ENCODE peak calls at places on chromosome 16, in four cellular contexts. V is HCT116, F is HepG2, T is K562. I is an unnamed sample.

GRCh38 chr16:12539185-12539929 is 264.3 kb downstream of the CPPED1 start:
- DNase-seq in V (no peak), F (no peak), T (peak), I (no peak)

GRCh38 chr16:11112723-11113348 is 143.2 kb downstream of the SOCS1 start:
- DNase-seq in V (no peak), F (no peak), T (peak), I (no peak)

GRCh38 chr16:30706046-30706445 is 7.1 kb downstream of the SRCAP start:
- DNase-seq in V (no peak), F (no peak), T (no peak), I (no peak)

GRCh38 chr16:16042076-16042475 is 92.7 kb downstream of the ABCC1 start:
- DNase-seq in V (no peak), F (no peak), T (no peak), I (no peak)

GRCh38 chr16:68445458-68445857 is 2.9 kb downstream of the SMPD3 start:
- DNase-seq in V (peak), F (peak), T (peak), I (peak)

GRCh38 chr16:11108466-11108805 is 147.6 kb downstream of the SOCS1 start:
- DNase-seq in V (no peak), F (no peak), T (no peak), I (no peak)

GRCh38 chr16:58048494-58048893 is 22.9 kb downstream of the MMP15 start:
- DNase-seq in V (no peak), F (no peak), T (no peak), I (no peak)

GRCh38 chr16:53509906-53510703 is 7.1 kb upstream of the AKTIP start:
- DNase-seq in V (peak), F (peak), T (peak), I (peak)

GRCh38 chr16:56307534-56307873 is 116.2 kb downstream of the GNAO1 start:
- DNase-seq in V (no peak), F (no peak), T (no peak), I (no peak)

GRCh38 chr16:25155553-25156460 is 44.3 kb downstream of the LCMT1 start:
- DNase-seq in V (no peak), F (no peak), T (no peak), I (no peak)

GRCh38 chr16:55330726-55331647 is 7.0 kb downstream of the IRX6 start:
- DNase-seq in V (no peak), F (no peak), T (no peak), I (no peak)

GRCh38 chr16:87227651-87228015 is 89.6 kb downstream of the C16orf95 start:
- DNase-seq in V (no peak), F (no peak), T (no peak), I (no peak)

GRCh38 chr16:66754819-66755218 is 3.4 kb upstream of the DYNC1LI2 start:
- DNase-seq in V (no peak), F (peak), T (no peak), I (no peak)

GRCh38 chr16:19898924-19899604 is 14.4 kb upstream of the GPRC5B start:
- DNase-seq in V (peak), F (peak), T (peak), I (peak)

DNA sequence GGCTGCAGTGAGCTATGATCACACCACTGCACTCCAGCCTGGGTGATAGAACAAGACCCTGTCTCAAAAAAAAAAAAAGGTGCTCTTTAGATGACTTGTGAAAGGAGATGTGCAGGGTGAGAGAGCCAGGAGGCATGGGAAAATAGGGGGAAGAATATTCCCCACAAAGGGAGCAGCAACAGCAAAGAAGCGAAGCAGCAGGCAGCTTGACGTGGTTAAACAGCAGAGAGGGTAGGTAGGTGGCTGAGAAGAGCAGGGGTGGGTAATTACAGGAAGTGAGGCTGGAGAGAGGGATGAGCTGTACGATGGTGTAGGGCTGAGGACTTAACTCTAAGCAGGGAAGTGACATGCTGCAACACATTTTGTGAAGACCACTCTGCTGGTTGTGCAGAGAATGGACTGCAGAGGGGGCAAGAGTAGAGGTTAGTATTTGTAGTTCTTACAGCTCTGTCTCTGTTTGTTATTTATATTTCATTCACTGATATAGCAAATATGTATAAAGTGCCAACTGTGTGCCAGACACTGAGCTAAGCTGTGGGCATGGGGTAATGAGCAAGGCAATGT is 1.6 kb downstream of the HEATR3 start:
- DNase-seq in V (peak), F (peak), T (peak), I (no peak)
- H3K4me3 ChIP-seq in V (peak), F (peak), T (no peak), I (peak)

GRCh38 chr16:80265624-80266306 is 275.0 kb upstream of the DYNLRB2 start:
- DNase-seq in V (no peak), F (peak), T (no peak), I (no peak)
- TF ChIP-seq TCF7L2 in V (no peak), F (no peak), T (no peak), I (no peak)

GRCh38 chr16:8865145-8865882 is 3.5 kb downstream of the CARHSP1 start:
- DNase-seq in V (no peak), F (no peak), T (no peak), I (no peak)

GRCh38 chr16:8864480-8864879 is 4.3 kb downstream of the CARHSP1 start:
- DNase-seq in V (no peak), F (no peak), T (no peak), I (no peak)

GRCh38 chr16:8867483-8868271 is 1.1 kb downstream of the CARHSP1 start:
- DNase-seq in V (no peak), F (no peak), T (peak), I (no peak)

GRCh38 chr16:8866884-8867482 is 1.8 kb downstream of the CARHSP1 start:
- DNase-seq in V (no peak), F (no peak), T (no peak), I (no peak)

DNA sequence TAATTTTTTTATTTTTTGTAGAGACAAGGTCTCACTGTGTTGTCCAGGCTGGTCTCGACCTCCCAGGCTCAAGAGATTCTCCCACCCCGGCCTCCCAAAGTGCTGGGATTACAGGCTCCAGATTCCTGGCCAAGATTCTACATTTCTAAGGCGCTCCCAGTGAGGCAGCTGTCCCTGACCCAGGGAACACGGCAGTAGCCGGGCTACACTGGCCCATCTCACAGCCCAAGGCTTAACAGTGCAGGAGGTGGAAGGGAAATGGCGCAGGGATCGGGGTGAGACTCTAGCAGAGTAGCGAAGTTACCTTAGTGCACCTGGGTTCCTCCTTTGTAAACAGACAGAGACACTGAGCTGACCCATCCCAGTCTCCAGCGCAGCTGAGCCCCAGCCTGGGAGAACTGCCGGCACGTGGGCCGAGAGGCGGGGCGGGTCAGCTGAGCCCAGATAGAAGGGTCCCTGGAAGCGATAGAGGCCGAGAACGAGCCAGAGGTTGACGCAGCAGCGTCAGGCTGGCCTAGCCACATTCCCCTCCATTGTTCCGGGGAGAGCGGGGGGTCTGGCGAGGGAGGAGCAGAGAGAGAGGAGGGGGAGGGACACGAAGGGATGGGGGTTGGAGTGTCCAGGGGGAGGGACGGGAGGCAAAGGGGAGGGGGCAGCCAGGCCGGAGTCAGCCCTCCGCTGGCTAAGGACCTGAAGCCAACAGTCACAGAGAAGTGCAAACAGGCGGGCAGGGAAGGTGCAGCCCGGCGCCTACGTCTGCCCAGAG is 2.5 kb downstream of the CARHSP1 start:
- DNase-seq in V (no peak), F (peak), T (peak), I (no peak)
- H3K4me3 ChIP-seq in V (no peak), F (peak), T (no peak), I (peak)

GRCh38 chr16:89150090-89150835 is 21.3 kb upstream of the CDH15 start:
- DNase-seq in V (no peak), F (no peak), T (no peak), I (no peak)
- TF ChIP-seq TCF7L2 in V (no peak), F (no peak), T (no peak), I (no peak)

GRCh38 chr16:77300232-77300631 is 101.0 kb downstream of the SYCE1L start:
- DNase-seq in V (no peak), F (no peak), T (no peak), I (no peak)
- H3K4me3 ChIP-seq in V (no peak), F (no peak), T (no peak), I (no peak)

DNA sequence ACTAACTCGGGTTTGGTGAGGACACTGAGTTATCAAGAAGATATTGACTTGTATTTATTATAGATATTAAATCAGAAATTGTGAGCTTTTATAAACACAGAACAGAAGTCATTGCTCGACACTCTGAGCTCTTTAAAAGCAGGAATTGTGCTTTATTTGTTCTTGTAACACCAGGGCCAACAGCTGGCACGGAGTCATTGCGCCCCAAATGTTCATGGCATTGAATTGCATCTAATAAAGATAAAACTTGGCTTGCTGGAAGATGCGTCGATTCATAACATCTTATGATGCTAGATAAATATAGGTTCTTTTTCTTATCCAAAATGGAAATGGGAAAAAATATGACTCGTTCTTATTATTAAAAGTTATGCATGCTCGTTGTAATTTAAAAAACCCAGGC is 11.8 kb upstream of the MLYCD start:
- DNase-seq in V (peak), F (no peak), T (peak), I (no peak)
- TF ChIP-seq TCF7L2 in V (no peak), F (no peak), T (no peak), I (no peak)

DNA sequence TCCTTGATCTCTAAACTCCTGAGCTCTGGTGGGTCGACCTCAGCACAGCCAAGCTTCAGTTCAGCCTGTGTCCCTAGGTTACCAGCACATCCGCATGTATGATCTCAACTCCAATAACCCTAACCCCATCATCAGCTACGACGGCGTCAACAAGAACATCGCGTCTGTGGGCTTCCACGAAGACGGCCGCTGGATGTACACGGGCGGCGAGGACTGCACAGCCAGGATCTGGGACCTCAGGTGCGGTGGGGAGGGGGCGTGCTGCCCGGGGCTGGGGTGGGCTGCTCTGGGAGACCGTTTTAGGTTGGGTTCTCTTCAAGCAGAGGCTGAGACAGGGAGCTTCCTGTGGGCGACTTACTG is 1.1 kb downstream of the MLST8 start:
- DNase-seq in V (no peak), F (no peak), T (no peak), I (no peak)
- H3K4me3 ChIP-seq in V (peak), F (peak), T (peak), I (peak)

GRCh38 chr16:4098496-4098895 is 17.7 kb downstream of the ADCY9 start:
- DNase-seq in V (no peak), F (no peak), T (no peak), I (no peak)

GRCh38 chr16:4096509-4096908 is 19.7 kb downstream of the ADCY9 start:
- DNase-seq in V (no peak), F (no peak), T (no peak), I (no peak)

GRCh38 chr16:4094138-4094773 is 22.0 kb downstream of the ADCY9 start:
- DNase-seq in V (no peak), F (peak), T (no peak), I (no peak)

GRCh38 chr16:4101421-4102275 is 14.6 kb downstream of the ADCY9 start:
- DNase-seq in V (no peak), F (no peak), T (no peak), I (no peak)

DNA sequence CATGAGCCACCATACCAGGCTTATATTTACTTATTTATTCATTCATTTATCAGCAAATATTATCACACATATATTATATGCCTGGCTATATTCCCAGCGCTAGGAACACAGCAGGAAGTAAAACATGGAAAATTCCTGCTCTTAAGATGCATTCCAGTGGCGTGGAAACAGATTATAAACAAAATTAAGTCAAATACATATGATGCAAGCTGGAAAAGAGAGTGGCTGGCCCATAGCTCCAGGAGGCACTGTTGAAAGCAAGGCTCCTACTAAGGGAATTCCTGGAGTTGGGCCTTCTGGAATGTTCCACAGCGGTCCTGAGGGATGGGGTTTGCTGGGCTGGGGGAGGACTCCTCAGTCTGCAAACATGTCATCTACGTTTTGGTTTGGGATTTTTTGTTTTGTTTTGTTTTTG is 18.4 kb downstream of the ADCY9 start:
- DNase-seq in V (no peak), F (no peak), T (no peak), I (peak)
- TF ChIP-seq TCF7L2 in V (no peak), F (no peak), T (no peak), I (peak)

DNA sequence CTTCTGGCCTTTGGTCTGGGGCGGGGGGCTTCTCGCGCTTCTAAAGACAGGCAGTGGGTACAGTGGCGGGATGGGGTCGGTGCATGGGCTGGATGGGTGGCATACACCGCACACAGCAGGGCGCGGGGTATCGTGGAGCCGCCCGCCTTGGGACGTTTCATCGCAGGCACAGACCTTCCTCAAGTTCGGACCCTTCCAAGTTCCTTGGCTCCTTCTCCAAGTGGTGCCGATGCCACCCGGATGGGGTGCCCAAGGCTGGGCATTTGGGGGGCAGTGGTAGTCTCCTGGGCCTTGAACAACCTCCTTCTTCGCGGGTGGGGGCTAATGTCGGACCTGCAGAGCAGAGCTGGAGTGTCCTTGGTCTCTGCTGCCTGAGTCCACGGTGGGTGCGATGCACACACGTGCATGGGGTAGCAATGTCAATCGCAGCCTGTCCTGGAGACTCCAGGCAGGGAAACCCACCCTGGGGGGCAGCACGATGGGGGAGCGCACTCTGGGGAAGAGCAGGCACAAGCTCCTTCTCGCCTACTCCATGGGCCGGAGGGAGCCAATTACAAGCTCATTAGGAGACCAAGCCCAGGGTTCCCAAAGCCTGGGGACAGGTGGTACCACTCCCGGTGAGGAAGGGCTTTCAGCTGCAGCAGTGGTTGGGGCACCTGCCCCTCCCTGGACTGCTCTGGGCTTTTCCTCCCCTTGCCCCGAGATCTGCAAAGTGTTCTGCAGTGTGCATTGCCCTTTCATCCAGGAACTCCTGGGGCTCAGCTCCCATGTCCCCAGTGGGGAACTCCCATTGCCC is 721 bp upstream of the MTSS2 start:
- DNase-seq in V (no peak), F (no peak), T (no peak), I (no peak)
- H3K4me3 ChIP-seq in V (peak), F (no peak), T (peak), I (peak)